ENCODE peak calls at places on chromosome 11, in six cellular contexts. Q, M, F, Z, I and A are unnamed samples.

GRCh38 chr11:47659273-47659672 is 16.9 kb upstream of the MTCH2 start:
- DNase-seq in Q (no peak), M (no peak), F (no peak), Z (no peak), I (no peak), A (no peak)

GRCh38 chr11:26621147-26621546 is 49.1 kb upstream of the MUC15 start:
- DNase-seq in Q (no peak), M (no peak), F (no peak), Z (no peak), I (no peak), A (no peak)

GRCh38 chr11:75505966-75506692 is 19.6 kb downstream of the GDPD5 start:
- DNase-seq in Q (no peak), M (no peak), F (peak), Z (peak), I (no peak), A (no peak)

GRCh38 chr11:44992181-44992582 is 41.5 kb upstream of the TP53I11 start:
- DNase-seq in Q (peak), M (peak), F (no peak), Z (peak), I (no peak), A (no peak)

GRCh38 chr11:134207538-134208239 is 16.1 kb downstream of the NCAPD3 start:
- DNase-seq in Q (peak), M (no peak), F (no peak), Z (no peak), I (peak), A (peak)

GRCh38 chr11:68784653-68785052 is 33.3 kb upstream of the TESMIN start:
- DNase-seq in Q (no peak), M (no peak), F (no peak), Z (no peak), I (no peak), A (no peak)

GRCh38 chr11:124538019-124538418 is 5.4 kb downstream of the OR8B12 start:
- DNase-seq in Q (no peak), M (no peak), F (no peak), Z (no peak), I (no peak), A (no peak)

GRCh38 chr11:62804310-62805043 is 763 bp downstream of the NXF1 start:
- DNase-seq in Q (no peak), M (no peak), F (no peak), Z (no peak), I (no peak), A (no peak)

GRCh38 chr11:66629356-66629755 is 9.1 kb upstream of the RBM4 start:
- DNase-seq in Q (no peak), M (no peak), F (no peak), Z (no peak), I (no peak), A (no peak)

GRCh38 chr11:30987819-30988218 is 381.7 kb downstream of the DCDC1 start:
- DNase-seq in Q (no peak), M (no peak), F (no peak), Z (no peak), I (no peak), A (no peak)

GRCh38 chr11:74397531-74398243 is 546 bp downstream of the PGM2L1 start:
- DNase-seq in Q (peak), M (peak), F (no peak), Z (no peak), I (peak), A (peak)

GRCh38 chr11:120522021-120522420 is 10.5 kb downstream of the GRIK4 start:
- DNase-seq in Q (no peak), M (no peak), F (no peak), Z (no peak), I (no peak), A (no peak)

GRCh38 chr11:83941050-83941449 is 654.9 kb upstream of the CCDC90B start:
- DNase-seq in Q (no peak), M (no peak), F (no peak), Z (no peak), I (no peak), A (no peak)

GRCh38 chr11:46348566-46348981 is 1.3 kb downstream of the DGKZ start:
- DNase-seq in Q (no peak), M (no peak), F (no peak), Z (no peak), I (no peak), A (no peak)

GRCh38 chr11:83238111-83238510 is 44.6 kb downstream of the ANKRD42 start:
- DNase-seq in Q (no peak), M (no peak), F (no peak), Z (no peak), I (no peak), A (no peak)

GRCh38 chr11:64833509-64833908 is 10.9 kb downstream of the CDC42BPG start:
- DNase-seq in Q (no peak), M (no peak), F (no peak), Z (no peak), I (no peak), A (no peak)

GRCh38 chr11:115503886-115504278 is 333 bp downstream of the CADM1 start:
- DNase-seq in Q (no peak), M (no peak), F (no peak), Z (no peak), I (no peak), A (no peak)

GRCh38 chr11:29173660-29174062 is 843.2 kb downstream of the KCNA4 start:
- DNase-seq in Q (no peak), M (no peak), F (no peak), Z (no peak), I (no peak), A (no peak)

GRCh38 chr11:1391165-1392010 is 1.7 kb downstream of the BRSK2 start:
- DNase-seq in Q (peak), M (no peak), F (no peak), Z (no peak), I (peak), A (peak)

GRCh38 chr11:118247041-118247440 is 5.1 kb downstream of the MPZL3 start:
- DNase-seq in Q (no peak), M (no peak), F (no peak), Z (no peak), I (no peak), A (no peak)

GRCh38 chr11:27934830-27935145 is 173.2 kb downstream of the KIF18A start:
- DNase-seq in Q (no peak), M (no peak), F (no peak), Z (no peak), I (no peak), A (no peak)

GRCh38 chr11:28759311-28759710 is 651.1 kb downstream of the METTL15 start:
- DNase-seq in Q (no peak), M (no peak), F (no peak), Z (no peak), I (peak), A (no peak)

GRCh38 chr11:62398011-62398994 is 20.5 kb upstream of the SCGB1A1 start:
- DNase-seq in Q (no peak), M (peak), F (peak), Z (peak), I (no peak), A (no peak)

GRCh38 chr11:22787565-22788162 is 41.9 kb downstream of the SVIP start:
- DNase-seq in Q (peak), M (no peak), F (no peak), Z (no peak), I (peak), A (peak)

GRCh38 chr11:22432331-22433065 is 94.3 kb downstream of the SLC17A6 start:
- DNase-seq in Q (peak), M (peak), F (peak), Z (no peak), I (peak), A (peak)

GRCh38 chr11:121291896-121292502 is 572 bp upstream of the SC5D start:
- DNase-seq in Q (no peak), M (no peak), F (no peak), Z (no peak), I (peak), A (no peak)

GRCh38 chr11:14258177-14258935 is 100.6 kb downstream of the RRAS2 start:
- DNase-seq in Q (no peak), M (no peak), F (no peak), Z (no peak), I (no peak), A (peak)

GRCh38 chr11:61757213-61757862 is 4.9 kb downstream of the MYRF start:
- DNase-seq in Q (no peak), M (no peak), F (no peak), Z (no peak), I (no peak), A (no peak)

GRCh38 chr11:97742717-97743116 is 1278.0 kb upstream of the CNTN5 start:
- DNase-seq in Q (no peak), M (no peak), F (no peak), Z (no peak), I (no peak), A (no peak)

GRCh38 chr11:68231598-68231997 is 18.5 kb upstream of the KMT5B start:
- DNase-seq in Q (no peak), M (no peak), F (no peak), Z (no peak), I (no peak), A (no peak)

GRCh38 chr11:15800121-15800800 is 556.1 kb downstream of the SOX6 start:
- DNase-seq in Q (no peak), M (peak), F (peak), Z (no peak), I (no peak), A (no peak)

GRCh38 chr11:44534215-44534711 is 31.2 kb upstream of the CD82 start:
- DNase-seq in Q (no peak), M (no peak), F (no peak), Z (no peak), I (no peak), A (no peak)

GRCh38 chr11:16741473-16741872 is 3.0 kb downstream of the C11orf58 start:
- DNase-seq in Q (no peak), M (no peak), F (no peak), Z (no peak), I (peak), A (no peak)

GRCh38 chr11:4511846-4512245 is 29.4 kb downstream of the OR52K1 start:
- DNase-seq in Q (no peak), M (no peak), F (no peak), Z (no peak), I (no peak), A (no peak)

GRCh38 chr11:35487532-35488078 is 37.8 kb downstream of the PAMR1 start:
- DNase-seq in Q (peak), M (no peak), F (peak), Z (no peak), I (peak), A (peak)

GRCh38 chr11:114044042-114044871 is 15.3 kb upstream of the ZBTB16 start:
- DNase-seq in Q (no peak), M (no peak), F (peak), Z (no peak), I (peak), A (no peak)
- H3K27ac ChIP-seq in Q (no peak), M (peak), F (peak), Z (no peak), I (no peak), A (no peak)

DNA sequence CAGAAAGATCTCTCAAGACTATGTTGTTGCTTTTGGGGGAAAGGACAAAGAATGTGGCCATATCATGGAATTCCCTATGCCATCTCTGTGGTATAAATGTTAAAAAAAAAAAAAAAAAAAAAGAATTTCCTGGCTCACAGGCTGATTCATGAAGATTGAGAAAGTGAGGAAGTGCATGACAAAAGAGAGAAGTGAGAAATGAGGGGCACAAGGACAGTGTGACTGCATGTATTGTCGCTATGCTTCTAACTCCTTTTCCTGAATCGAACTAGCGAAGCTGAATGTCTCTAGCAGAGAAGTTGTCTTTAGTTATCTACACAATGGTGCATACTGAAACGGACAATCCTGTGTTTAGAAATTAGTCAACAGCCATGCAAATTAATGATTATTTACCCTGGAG is 80.6 kb upstream of the CARD18 start:
- DNase-seq in Q (no peak), M (no peak), F (no peak), Z (no peak), I (no peak), A (no peak)
- TF ChIP-seq CTCF in Q (no peak), M (no peak), F (no peak), Z (no peak), I (no peak), A (no peak)

GRCh38 chr11:112525844-112526590 is 265.4 kb upstream of the PLET1 start:
- DNase-seq in Q (no peak), M (no peak), F (no peak), Z (no peak), I (no peak), A (no peak)

GRCh38 chr11:112526699-112527410 is 266.2 kb upstream of the PLET1 start:
- DNase-seq in Q (no peak), M (no peak), F (no peak), Z (no peak), I (no peak), A (no peak)

GRCh38 chr11:112523917-112524316 is 263.3 kb upstream of the PLET1 start:
- DNase-seq in Q (no peak), M (no peak), F (no peak), Z (no peak), I (no peak), A (no peak)

GRCh38 chr11:112524808-112525207 is 264.1 kb upstream of the PLET1 start:
- DNase-seq in Q (no peak), M (peak), F (peak), Z (peak), I (no peak), A (no peak)

GRCh38 chr11:112525270-112525669 is 264.6 kb upstream of the PLET1 start:
- DNase-seq in Q (no peak), M (peak), F (peak), Z (peak), I (no peak), A (no peak)
- H3K27ac ChIP-seq in Q (peak), M (no peak), F (no peak), Z (peak), I (no peak), A (no peak)

GRCh38 chr11:128437137-128437536 is 150.2 kb downstream of the ETS1 start:
- DNase-seq in Q (no peak), M (no peak), F (no peak), Z (no peak), I (no peak), A (no peak)
- TF ChIP-seq CTCF in Q (no peak), M (no peak), F (no peak), Z (no peak), I (no peak), A (no peak)